ENCODE peak calls at places on chromosomes 16 and 17, in seven cellular contexts. W, E, I, U, P, R and V are unnamed samples.

GRCh38 chr17:81609541-81610353 is 27.2 kb downstream of the NPLOC4 start:
- DNase-seq in P (no peak), U (no peak), I (no peak), E (no peak), R (no peak), W (no peak), V (no peak)

GRCh38 chr16:55283776-55284717 is 40.0 kb upstream of the IRX6 start:
- DNase-seq in W (no peak), I (no peak), U (no peak), R (no peak), P (no peak), E (no peak), V (peak)

GRCh38 chr16:24851700-24852099 is 5.9 kb downstream of the SLC5A11 start:
- DNase-seq in R (no peak), E (no peak), P (no peak), I (no peak), U (no peak), W (no peak), V (no peak)

GRCh38 chr17:50095626-50096037 is 481 bp downstream of the PDK2 start:
- DNase-seq in E (peak), I (no peak), R (no peak), W (no peak), U (no peak), P (no peak), V (no peak)

GRCh38 chr17:81039854-81040758 is 5.2 kb downstream of the BAIAP2 start:
- DNase-seq in I (no peak), W (no peak), P (no peak), E (no peak), R (no peak), U (no peak), V (no peak)

GRCh38 chr16:87303431-87303930 is 13.7 kb downstream of the C16orf95 start:
- DNase-seq in R (no peak), U (no peak), W (no peak), I (no peak), E (no peak), P (no peak), V (no peak)

GRCh38 chr17:59641799-59642484 is 22.2 kb downstream of the CLTC start:
- DNase-seq in U (no peak), W (no peak), R (no peak), P (no peak), E (no peak), I (no peak), V (no peak)

GRCh38 chr17:74704536-74704935 is 8.2 kb downstream of the CD300LF start:
- DNase-seq in E (no peak), R (peak), P (no peak), W (no peak), U (no peak), I (no peak), V (no peak)

GRCh38 chr16:60217787-60218186 is 1483.7 kb upstream of the GOT2 start:
- DNase-seq in R (no peak), U (no peak), E (no peak), P (no peak), W (no peak), I (no peak), V (no peak)

GRCh38 chr16:81671738-81672597 is 107.1 kb upstream of the PLCG2 start:
- DNase-seq in I (no peak), P (no peak), E (no peak), U (no peak), W (no peak), R (no peak), V (no peak)

GRCh38 chr16:57348361-57348760 is 10.2 kb upstream of the CCL22 start:
- DNase-seq in W (no peak), P (no peak), I (no peak), R (no peak), U (no peak), E (no peak), V (no peak)

GRCh38 chr17:44359458-44360143 is 4.1 kb downstream of the FAM171A2 start:
- DNase-seq in R (no peak), P (no peak), W (no peak), I (no peak), E (no peak), U (no peak), V (no peak)

GRCh38 chr17:67526700-67527099 is 149.6 kb downstream of the PITPNC1 start:
- DNase-seq in W (no peak), I (no peak), R (no peak), E (no peak), P (no peak), U (no peak), V (no peak)

GRCh38 chr17:5391678-5392077 is 27.8 kb downstream of the NUP88 start:
- DNase-seq in P (no peak), W (no peak), I (no peak), E (no peak), R (no peak), U (no peak), V (no peak)

GRCh38 chr16:86325360-86325759 is 185.0 kb upstream of the FOXF1 start:
- DNase-seq in U (no peak), P (no peak), I (no peak), W (no peak), R (no peak), E (no peak), V (no peak)

GRCh38 chr17:962650-963049 is 16.9 kb downstream of the NXN start:
- DNase-seq in E (no peak), R (no peak), P (no peak), U (no peak), I (no peak), W (no peak), V (no peak)

GRCh38 chr17:57445051-57445450 is 188.7 kb downstream of the MSI2 start:
- DNase-seq in U (no peak), I (no peak), E (no peak), R (no peak), P (no peak), W (no peak), V (no peak)

GRCh38 chr17:33511670-33512069 is 218.6 kb upstream of the ASIC2 start:
- DNase-seq in P (no peak), U (no peak), W (no peak), I (no peak), E (no peak), R (no peak), V (no peak)

GRCh38 chr17:39014044-39014794 is 47.0 kb upstream of the FBXO47 start:
- DNase-seq in I (no peak), R (no peak), W (no peak), U (no peak), P (no peak), E (no peak), V (no peak)

GRCh38 chr16:9521749-9522370 is 430.4 kb downstream of the HAPSTR1 start:
- DNase-seq in R (no peak), P (no peak), I (no peak), E (no peak), U (no peak), W (no peak), V (no peak)

GRCh38 chr16:1048442-1049112 is 24.0 kb upstream of the SSTR5 start:
- DNase-seq in R (no peak), E (peak), U (no peak), W (peak), I (no peak), P (peak), V (no peak)

GRCh38 chr16:22315979-22316378 is 18.8 kb downstream of the POLR3E start:
- DNase-seq in W (no peak), I (no peak), U (no peak), P (no peak), E (no peak), R (no peak), V (no peak)

GRCh38 chr17:3556905-3557767 is 476 bp downstream of the TRPV3 start:
- DNase-seq in P (no peak), R (no peak), I (no peak), W (no peak), U (no peak), E (no peak), V (no peak)

GRCh38 chr16:85556456-85557082 is 56.6 kb upstream of the GSE1 start:
- DNase-seq in W (peak), R (peak), E (peak), U (peak), I (peak), P (peak), V (no peak)

GRCh38 chr16:4184038-4184702 is 57.7 kb downstream of the SRL start:
- DNase-seq in I (peak), R (no peak), W (no peak), P (no peak), E (peak), U (no peak), V (no peak)
- TF ChIP-seq POLR2A in I (no peak), R (no peak), W (no peak), P (no peak), E (no peak), U (no peak), V (no peak)

GRCh38 chr16:2152695-2153506 is 2.7 kb upstream of the TRAF7 start:
- DNase-seq in R (no peak), I (peak), E (no peak), P (peak), W (peak), U (no peak), V (no peak)
- TF ChIP-seq POLR2A in R (no peak), I (no peak), E (no peak), P (peak), W (no peak), U (no peak), V (no peak)

GRCh38 chr17:17851603-17852002 is 14.8 kb upstream of the SREBF1 start:
- DNase-seq in W (no peak), E (no peak), U (no peak), P (no peak), R (no peak), I (no peak), V (no peak)

GRCh38 chr17:17848311-17848710 is 11.5 kb upstream of the SREBF1 start:
- DNase-seq in P (no peak), U (no peak), R (no peak), W (no peak), I (no peak), E (no peak), V (no peak)

GRCh38 chr17:17849147-17849820 is 12.5 kb upstream of the SREBF1 start:
- DNase-seq in P (peak), E (no peak), W (peak), R (peak), U (no peak), I (no peak), V (peak)

GRCh38 chr17:17851101-17851500 is 14.3 kb upstream of the SREBF1 start:
- DNase-seq in W (no peak), E (no peak), I (no peak), R (no peak), P (no peak), U (no peak), V (no peak)

GRCh38 chr17:17849863-17850373 is 13.1 kb upstream of the SREBF1 start:
- DNase-seq in P (peak), R (peak), W (peak), E (no peak), U (no peak), I (no peak), V (no peak)
- TF ChIP-seq POLR2A in P (no peak), R (no peak), W (no peak), E (no peak), U (no peak), I (no peak), V (no peak)

GRCh38 chr17:7854851-7855642 is at the start of gene TMEM88:
- DNase-seq in P (no peak), R (no peak), E (peak), I (peak), W (no peak), U (no peak), V (peak)
- TF ChIP-seq POLR2A in P (no peak), R (no peak), E (no peak), I (no peak), W (no peak), U (no peak), V (no peak)

GRCh38 chr17:16975744-16976625 is 4.1 kb upstream of the TNFRSF13B start:
- DNase-seq in I (no peak), R (no peak), E (peak), W (no peak), P (no peak), U (no peak), V (peak)
- TF ChIP-seq POLR2A in I (no peak), R (no peak), E (no peak), W (no peak), P (no peak), U (no peak), V (no peak)

DNA sequence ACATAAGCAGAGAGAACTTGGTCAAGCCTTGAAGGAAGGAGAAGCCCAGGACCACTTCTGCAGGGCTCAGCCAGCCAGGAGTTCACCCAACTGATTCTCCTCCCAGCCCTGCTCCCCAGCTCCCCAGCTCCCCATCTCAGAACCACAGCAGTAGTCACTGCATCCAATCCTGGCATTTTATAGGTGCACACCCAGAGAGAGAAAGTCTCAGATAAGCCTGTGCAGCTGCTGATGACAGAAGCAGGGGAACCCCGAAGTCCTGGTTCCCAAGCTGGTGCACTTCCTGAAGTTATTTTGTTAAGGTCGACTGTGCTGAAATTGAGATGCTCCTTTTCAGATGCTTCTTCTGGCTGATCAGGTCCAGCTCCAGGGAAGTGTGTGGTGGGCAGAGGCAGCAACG is 6.6 kb downstream of the RNF112 start:
- DNase-seq in U (no peak), R (no peak), I (no peak), W (no peak), E (no peak), P (no peak), V (no peak)
- TF ChIP-seq POLR2A in U (no peak), R (no peak), I (no peak), W (no peak), E (no peak), P (no peak), V (no peak)

GRCh38 chr16:66382171-66382965 is 15.9 kb downstream of the CDH5 start:
- DNase-seq in R (no peak), U (no peak), E (no peak), W (no peak), P (no peak), I (no peak), V (no peak)
- TF ChIP-seq POLR2A in R (no peak), U (no peak), E (no peak), W (no peak), P (no peak), I (no peak), V (no peak)

DNA sequence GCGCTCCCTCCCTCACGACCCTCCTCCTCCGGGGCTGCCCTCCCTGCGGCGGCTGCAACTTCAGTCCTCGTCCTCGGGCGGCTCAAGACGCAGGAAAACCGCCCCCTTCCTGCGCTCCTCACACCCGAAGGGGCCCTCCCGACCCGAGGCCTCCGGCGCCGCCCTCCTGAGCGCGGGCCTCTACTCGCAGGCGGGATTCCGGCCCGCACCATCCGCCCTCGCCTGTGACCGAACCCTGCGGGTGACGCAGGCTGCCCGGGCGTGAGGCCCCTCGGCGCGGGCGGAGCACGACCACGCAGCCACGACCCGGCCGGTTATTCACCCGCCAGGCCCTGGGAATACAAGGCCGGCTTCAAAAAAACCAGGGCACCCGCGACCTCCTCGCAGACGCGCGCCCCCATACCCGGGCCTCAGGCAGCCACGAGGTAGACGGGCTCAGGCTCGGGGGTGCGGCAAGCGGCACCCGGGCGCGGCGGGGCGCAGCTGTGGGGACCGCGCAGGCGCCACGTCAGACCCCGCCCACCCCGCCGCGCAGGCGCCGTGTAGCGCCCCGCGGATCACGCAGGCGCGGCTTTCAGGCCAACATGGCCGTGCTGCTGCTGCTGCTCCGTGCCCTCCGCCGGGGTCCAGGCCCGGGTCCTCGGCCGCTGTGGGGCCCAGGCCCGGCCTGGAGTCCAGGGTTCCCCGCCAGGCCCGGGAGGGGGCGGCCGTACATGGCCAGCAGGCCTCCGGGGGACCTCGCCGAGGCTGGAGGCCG is at the start of gene SPG7:
- DNase-seq in P (peak), U (peak), E (peak), R (peak), I (peak), W (peak), V (peak)
- TF ChIP-seq POLR2A in P (peak), U (peak), E (peak), R (no peak), I (peak), W (no peak), V (peak)

GRCh38 chr17:7035591-7036368 is at the start of gene SLC16A13:
- DNase-seq in I (peak), W (peak), R (peak), U (peak), E (peak), P (peak), V (peak)
- TF ChIP-seq POLR2A in I (peak), W (no peak), R (no peak), U (peak), E (no peak), P (peak), V (no peak)

GRCh38 chr17:9240659-9241370 is 219.5 kb downstream of the NTN1 start:
- DNase-seq in E (no peak), W (peak), R (peak), P (peak), U (peak), I (peak), V (peak)
- TF ChIP-seq POLR2A in E (no peak), W (no peak), R (no peak), P (peak), U (no peak), I (no peak), V (no peak)